ENCODE peak calls at places on chromosome 17, in eight cellular contexts. Y, R, I, C, P, K, M and U are unnamed samples.

GRCh38 chr17:60141111-60142018 is 8.4 kb upstream of the CA4 start:
- DNase-seq in C (no peak), K (no peak), M (no peak), P (no peak), Y (peak), I (no peak), R (no peak), U (no peak)

GRCh38 chr17:59238904-59239303 is 18.6 kb downstream of the GDPD1 start:
- DNase-seq in R (no peak), Y (no peak), C (no peak), K (no peak), P (no peak), I (no peak), M (no peak), U (no peak)

GRCh38 chr17:35448214-35448898 is at the start of gene SLFN13:
- DNase-seq in C (no peak), K (peak), P (peak), Y (peak), I (peak), M (peak), R (peak), U (no peak)

GRCh38 chr17:63705657-63706056 is 5.7 kb upstream of the LIMD2 start:
- DNase-seq in R (no peak), P (no peak), I (no peak), C (no peak), Y (no peak), M (no peak), K (no peak), U (no peak)

GRCh38 chr17:50689251-50689650 is 18.5 kb downstream of the ANKRD40 start:
- DNase-seq in P (peak), K (no peak), I (no peak), C (no peak), M (no peak), Y (no peak), R (no peak), U (no peak)

GRCh38 chr17:75003070-75003956 is 9.2 kb upstream of the MRPL58 start:
- DNase-seq in R (no peak), K (no peak), Y (no peak), I (no peak), C (no peak), M (no peak), P (no peak), U (no peak)

GRCh38 chr17:68908045-68908444 is 47.1 kb downstream of the ABCA8 start:
- DNase-seq in C (no peak), M (no peak), K (no peak), R (no peak), Y (no peak), I (no peak), P (no peak), U (no peak)

GRCh38 chr17:35390156-35390555 is 16.7 kb upstream of the SLFN11 start:
- DNase-seq in Y (no peak), M (no peak), I (no peak), R (no peak), K (no peak), C (no peak), P (no peak), U (no peak)

GRCh38 chr17:7438050-7438614 is 1.2 kb upstream of the FGF11 start:
- DNase-seq in P (peak), C (no peak), K (no peak), R (peak), M (peak), Y (no peak), I (peak), U (no peak)

GRCh38 chr17:559699-560378 is 154.8 kb downstream of the VPS53 start:
- DNase-seq in Y (no peak), K (no peak), R (no peak), P (no peak), M (no peak), I (no peak), C (no peak), U (peak)

GRCh38 chr17:83177611-83178532 is 98.5 kb downstream of the METRNL start:
- DNase-seq in P (no peak), K (no peak), Y (peak), C (no peak), I (no peak), R (no peak), M (no peak), U (no peak)

GRCh38 chr17:79836952-79837887 is 2.0 kb downstream of the CBX4 start:
- DNase-seq in I (no peak), Y (peak), K (no peak), M (peak), P (peak), C (no peak), R (peak), U (no peak)

GRCh38 chr17:65368341-65368740 is 193.1 kb downstream of the AXIN2 start:
- DNase-seq in M (no peak), K (no peak), Y (no peak), C (no peak), I (no peak), P (no peak), R (no peak), U (no peak)

GRCh38 chr17:50914510-50914849 is 48.3 kb upstream of the TOB1 start:
- DNase-seq in R (no peak), P (no peak), I (no peak), Y (no peak), K (no peak), M (no peak), C (no peak), U (no peak)

GRCh38 chr17:60422162-60422665 is at the start of gene CHCT1:
- DNase-seq in Y (no peak), K (no peak), P (peak), M (no peak), I (no peak), C (no peak), R (no peak), U (no peak)

GRCh38 chr17:28145348-28145747 is 102.9 kb downstream of the NLK start:
- DNase-seq in C (no peak), I (no peak), P (peak), R (no peak), M (no peak), K (no peak), Y (no peak), U (no peak)

GRCh38 chr17:36943250-36944220 is 5.2 kb upstream of the AATF start:
- DNase-seq in R (no peak), K (no peak), P (no peak), C (no peak), Y (no peak), M (no peak), I (no peak), U (no peak)